ENCODE peak calls at places on chromosomes 2 and 18, in eight cellular contexts. L, P, K, E, R, N, Y and O are unnamed samples.

GRCh38 chr18:13159579-13159978 is 59.0 kb upstream of the LDLRAD4 start:
- DNase-seq in L (peak; percentile 63), P (no peak), K (peak; percentile 74), E (peak; percentile 73), R (peak; percentile 88), N (peak; percentile 73), Y (no peak), O (peak; percentile 74)

GRCh38 chr2:228657807-228658402 is 476.4 kb upstream of the SPHKAP start:
- DNase-seq in L (peak; percentile 53), P (no peak), K (peak; percentile 74), E (peak; percentile 3), R (peak; percentile 53), N (peak; percentile 70), Y (no peak), O (peak; percentile 53)

GRCh38 chr2:37582911-37583310 is 88.5 kb downstream of the CDC42EP3 start:
- DNase-seq in L (no peak), P (no peak), K (peak; percentile 42), E (no peak), R (no peak), N (peak; percentile 72), Y (no peak), O (no peak)

GRCh38 chr2:219511547-219512325 is 2.5 kb upstream of the ASIC4 start:
- DNase-seq in L (no peak), P (peak; percentile 49), K (no peak), E (no peak), R (no peak), N (no peak), Y (no peak), O (no peak)

GRCh38 chr2:95526360-95527341 is 42.1 kb upstream of the TRIM43B start:
- DNase-seq in L (peak; percentile 33), P (peak; percentile 91), K (peak; percentile 68), E (peak; percentile 84), R (no peak), N (peak; percentile 79), Y (no peak), O (no peak)

GRCh38 chr18:6397931-6398566 is 16.7 kb downstream of the L3MBTL4 start:
- DNase-seq in L (no peak), P (no peak), K (no peak), E (no peak), R (no peak), N (no peak), Y (no peak), O (no peak)

GRCh38 chr2:227613272-227613660 is 1.4 kb downstream of the SCYGR3 start:
- DNase-seq in L (no peak), P (no peak), K (no peak), E (no peak), R (no peak), N (no peak), Y (no peak), O (no peak)

GRCh38 chr2:96832751-96833507 is 10.9 kb downstream of the ANKRD23 start:
- DNase-seq in L (peak; percentile 82), P (peak; percentile 90), K (peak; percentile 37), E (peak; percentile 97), R (peak; percentile 87), N (peak; percentile 93), Y (no peak), O (no peak)